ENCODE peak calls at places on chromosomes 5 and 9, in five cellular contexts. N is CD8-positive, alpha-beta T cell; T is Calu3; L is M059J; P is tibial nerve. A is an unnamed sample.

GRCh38 chr9:124880501-124880900 is 18.6 kb downstream of the ARPC5L start:
- DNase-seq in T (no peak), P (no peak), L (no peak), N (no peak), A (no peak)

GRCh38 chr5:106862450-106863193 is 808.1 kb downstream of the EFNA5 start:
- DNase-seq in N (no peak), L (peak; percentile 41), T (no peak), P (no peak), A (no peak)

GRCh38 chr9:35548571-35548970 is 56.5 kb upstream of the TESK1 start:
- DNase-seq in L (peak; percentile 65), T (no peak), N (no peak), P (no peak), A (no peak)

GRCh38 chr9:124820606-124821246 is 32.5 kb upstream of the WDR38 start:
- DNase-seq in N (no peak), P (no peak), T (no peak), L (no peak), A (no peak)

GRCh38 chr5:79936644-79937216 is 54.3 kb downstream of the MTX3 start:
- DNase-seq in P (no peak), L (no peak), N (no peak), T (no peak), A (no peak)

GRCh38 chr9:121156263-121156731 is 45.4 kb downstream of the RAB14 start:
- DNase-seq in L (peak; percentile 86), T (no peak), P (no peak), N (no peak), A (peak; percentile 28)

GRCh38 chr9:32508728-32509127 is 17.3 kb downstream of the RIGI start:
- DNase-seq in P (no peak), L (no peak), T (no peak), N (no peak), A (no peak)

GRCh38 chr5:57332350-57332749 is 150.3 kb downstream of the ACTBL2 start:
- DNase-seq in L (no peak), N (no peak), T (no peak), P (no peak), A (no peak)

GRCh38 chr5:38249286-38249685 is 9.1 kb upstream of the EGFLAM start:
- DNase-seq in N (no peak), T (no peak), P (no peak), L (peak; percentile 10), A (no peak)

GRCh38 chr9:134283111-134283515 is 43.1 kb upstream of the RXRA start:
- DNase-seq in N (no peak), T (peak; percentile 11), P (peak; percentile 40), L (peak; percentile 80), A (peak; percentile 53)

GRCh38 chr5:13250450-13251291 is 693.8 kb downstream of the DNAH5 start:
- DNase-seq in P (no peak), L (peak; percentile 44), N (no peak), T (no peak), A (no peak)

GRCh38 chr5:147403659-147404640 is 105.9 kb downstream of the DPYSL3 start:
- DNase-seq in N (no peak), L (peak; percentile 96), T (peak; percentile 51), P (no peak), A (peak; percentile 50)

GRCh38 chr9:133485531-133486260 is 6.8 kb upstream of the SLC2A6 start:
- DNase-seq in T (no peak), P (no peak), N (no peak), L (no peak), A (no peak)

GRCh38 chr9:134468358-134468757 is 142.1 kb downstream of the RXRA start:
- DNase-seq in N (no peak), L (no peak), T (no peak), P (no peak), A (no peak)

GRCh38 chr5:148209151-148209550 is 6.3 kb downstream of the SPINK6 start:
- DNase-seq in P (no peak), T (no peak), L (no peak), N (no peak), A (no peak)

GRCh38 chr5:1016476-1016875 is 7.9 kb downstream of the NKD2 start:
- DNase-seq in N (no peak), L (no peak), T (no peak), P (no peak), A (no peak)

GRCh38 chr9:129084087-129084486 is 3.2 kb downstream of the DOLPP1 start:
- DNase-seq in P (no peak), L (no peak), N (no peak), T (no peak), A (peak; percentile 28)

GRCh38 chr9:11275158-11275695 is 662.4 kb upstream of the PTPRD start:
- DNase-seq in T (no peak), N (no peak), L (no peak), P (no peak), A (no peak)

GRCh38 chr9:4665357-4665756 is 923 bp downstream of the SPATA6L start:
- DNase-seq in N (no peak), P (no peak), T (no peak), L (peak; percentile 19), A (no peak)

A was measured in PC-9.